ENCODE peak calls at places on chromosomes 7 and 10, in six cellular contexts. P is GM10248, Z is NCI-H1694, X is M059J, F is hippocampal formation, V is RWPE1. D is an unnamed sample.

GRCh38 chr10:13743101-13743693 is 156.4 kb downstream of the PRPF18 start:
- DNase-seq in P (peak; percentile 45), Z (no peak), X (no peak), F (no peak), V (no peak), D (no peak)

GRCh38 chr10:21172774-21173432 is 275.8 kb upstream of the NEBL start:
- DNase-seq in P (peak; percentile 18), Z (no peak), X (no peak), F (no peak), V (no peak), D (no peak)

GRCh38 chr7:20783131-20783715 is 3.5 kb downstream of the SP8 start:
- DNase-seq in P (no peak), Z (no peak), X (no peak), F (no peak), V (no peak), D (no peak)

GRCh38 chr7:15829689-15830088 is 143.2 kb upstream of the MEOX2 start:
- DNase-seq in P (no peak), Z (no peak), X (no peak), F (no peak), V (no peak), D (no peak)

GRCh38 chr7:83976302-83976701 is 218.3 kb downstream of the SEMA3A start:
- DNase-seq in P (peak; percentile 20), Z (peak; percentile 49), X (peak; percentile 47), F (peak; percentile 17), V (peak; percentile 28), D (peak; percentile 56)

GRCh38 chr7:142568430-142569097 is 180.7 kb upstream of the PRSS1 start:
- DNase-seq in P (no peak), Z (no peak), X (peak; percentile 89), F (no peak), V (peak; percentile 70), D (peak; percentile 90)

GRCh38 chr7:8762803-8763202 is 329.4 kb downstream of the NXPH1 start:
- DNase-seq in P (no peak), Z (no peak), X (no peak), F (no peak), V (no peak), D (no peak)

GRCh38 chr7:20306499-20306946 is 24.2 kb upstream of the ITGB8 start:
- DNase-seq in P (no peak), Z (no peak), X (peak; percentile 94), F (no peak), V (no peak), D (peak; percentile 15)

GRCh38 chr7:111840528-111840927 is 278.2 kb upstream of the IMMP2L start:
- DNase-seq in P (no peak), Z (no peak), X (no peak), F (no peak), V (no peak), D (no peak)

GRCh38 chr7:80218723-80219122 is 84.1 kb downstream of the GNAI1 start:
- DNase-seq in P (no peak), Z (no peak), X (peak; percentile 87), F (no peak), V (peak; percentile 82), D (peak; percentile 92)

GRCh38 chr7:66807736-66808135 is 67.2 kb downstream of the RABGEF1 start:
- DNase-seq in P (no peak), Z (no peak), X (no peak), F (no peak), V (no peak), D (no peak)

GRCh38 chr7:139683137-139683871 is 94.5 kb downstream of the HIPK2 start:
- DNase-seq in P (no peak), Z (no peak), X (peak; percentile 80), F (no peak), V (no peak), D (peak; percentile 63)

GRCh38 chr10:30782543-30783461 is 153.2 kb upstream of the LYZL2 start:
- DNase-seq in P (no peak), Z (peak; percentile 53), X (peak; percentile 10), F (no peak), V (no peak), D (peak; percentile 54)

GRCh38 chr7:78345979-78346378 is 547.4 kb downstream of the PHTF2 start:
- DNase-seq in P (no peak), Z (no peak), X (no peak), F (no peak), V (no peak), D (no peak)

GRCh38 chr10:118501171-118501570 is 94.3 kb downstream of the PRLHR start:
- DNase-seq in P (no peak), Z (no peak), X (peak; percentile 44), F (no peak), V (peak; percentile 62), D (peak; percentile 82)

GRCh38 chr10:76632158-76633051 is 1005.2 kb downstream of the KCNMA1 start:
- DNase-seq in P (no peak), Z (no peak), X (peak; percentile 70), F (no peak), V (peak; percentile 19), D (peak; percentile 36)

GRCh38 chr7:82506208-82506607 is 62.6 kb upstream of the CACNA2D1 start:
- DNase-seq in P (no peak), Z (no peak), X (no peak), F (no peak), V (no peak), D (no peak)

GRCh38 chr10:33655921-33656320 is 321.5 kb upstream of the NRP1 start:
- DNase-seq in P (no peak), Z (no peak), X (no peak), F (no peak), V (no peak), D (no peak)

GRCh38 chr7:41993173-41993867 is 243.7 kb downstream of the GLI3 start:
- DNase-seq in P (no peak), Z (no peak), X (peak; percentile 48), F (no peak), V (no peak), D (peak; percentile 15)